ENCODE peak calls at places on chromosome 5, in nine cellular contexts. P is activated naive CD8-positive, alpha-beta T cell treated with anti-CD3 and anti-CD28 coated beads, Interleukin-2, amount 10 ng/mL, durations not matched to agents 7 days and 5 days; C is stimulated activated CD4-positive, alpha-beta T cell treated with anti-CD3 and anti-CD28 coated beads, Interleukin-12 subunit alpha, Interleukin-12 subunit beta, amount 100 ng/mL, for 4 hours; E is Daoy; U is LoVo; F is EL; K is HS-27A; Q is left cardiac atrium; L is stromal cell of bone marrow. V is an unnamed sample.

GRCh38 chr5:35478856-35479682 is 138.6 kb upstream of the SPEF2 start:
- DNase-seq in P (no peak), C (no peak), E (peak; percentile 2), U (peak; percentile 73), F (peak; percentile 67), K (no peak), Q (no peak), L (peak; percentile 21), V (no peak)

GRCh38 chr5:65728219-65728618 is 6.2 kb downstream of the NLN start:
- DNase-seq in P (no peak), C (no peak), E (no peak), U (no peak), F (peak; percentile 12), K (no peak), Q (no peak), L (no peak), V (no peak)

GRCh38 chr5:114448496-114448895 is 86.6 kb downstream of the KCNN2 start:
- DNase-seq in P (no peak), C (no peak), E (no peak), U (no peak), F (no peak), K (no peak), Q (no peak), L (no peak), V (no peak)

GRCh38 chr5:7405277-7405676 is 9.3 kb downstream of the ADCY2 start:
- DNase-seq in P (no peak), C (no peak), E (no peak), U (no peak), F (no peak), K (no peak), Q (no peak), L (no peak), V (no peak)

GRCh38 chr5:135266975-135267374 is 132.1 kb downstream of the MACROH2A1 start:
- DNase-seq in P (no peak), C (no peak), E (peak; percentile 69), U (no peak), F (peak; percentile 40), K (no peak), Q (no peak), L (no peak), V (no peak)

GRCh38 chr5:8598996-8599395 is 730.0 kb downstream of the MTRR start:
- DNase-seq in P (no peak), C (no peak), E (no peak), U (no peak), F (no peak), K (no peak), Q (no peak), L (no peak), V (no peak)

GRCh38 chr5:116404001-116404400 is 170.6 kb downstream of the SEMA6A start:
- DNase-seq in P (no peak), C (no peak), E (no peak), U (no peak), F (no peak), K (no peak), Q (no peak), L (no peak), V (peak; percentile 80)

GRCh38 chr5:179235416-179236400 is 109.6 kb downstream of the ADAMTS2 start:
- DNase-seq in P (no peak), C (no peak), E (no peak), U (no peak), F (no peak), K (no peak), Q (peak; percentile 3), L (no peak), V (no peak)

GRCh38 chr5:55533806-55534435 is 843 bp downstream of the PLPP1 start:
- DNase-seq in P (no peak), C (no peak), E (peak; percentile 69), U (no peak), F (peak; percentile 58), K (no peak), Q (no peak), L (no peak), V (peak; percentile 94)

GRCh38 chr5:151093476-151093889 is 12.6 kb upstream of the TNIP1 start:
- DNase-seq in P (no peak), C (no peak), E (peak; percentile 90), U (no peak), F (peak; percentile 98), K (peak; percentile 75), Q (no peak), L (peak; percentile 94), V (no peak)

GRCh38 chr5:134101686-134102439 is 12.6 kb upstream of the TCF7 start:
- DNase-seq in P (peak; percentile 88), C (peak; percentile 74), E (peak; percentile 62), U (peak; percentile 54), F (peak; percentile 44), K (no peak), Q (no peak), L (no peak), V (peak; percentile 70)

GRCh38 chr5:159212667-159213462 is 3.5 kb upstream of the RNF145 start:
- DNase-seq in P (no peak), C (no peak), E (no peak), U (no peak), F (no peak), K (no peak), Q (no peak), L (no peak), V (no peak)

GRCh38 chr5:107257885-107258520 is 412.7 kb downstream of the EFNA5 start:
- DNase-seq in P (no peak), C (no peak), E (peak; percentile 70), U (no peak), F (no peak), K (no peak), Q (no peak), L (peak; percentile 21), V (no peak)

GRCh38 chr5:96721351-96721970 is 59.3 kb downstream of the CAST start:
- DNase-seq in P (no peak), C (no peak), E (no peak), U (no peak), F (no peak), K (no peak), Q (peak; percentile 42), L (no peak), V (no peak)

V was measured in left kidney.